ENCODE peak calls at places on chromosomes 4 and X, in nine cellular contexts. N is CD8-positive, alpha-beta memory T cell; S is fibroblast of lung; T is neural progenitor cell; Y is spleen; C is psoas muscle; P is vagina; I is mammary epithelial cell; F is K562. J is an unnamed sample.

GRCh38 chr4:8394125-8394524 is 46.4 kb downstream of the ACOX3 start:
- DNase-seq in P (no peak), C (peak; percentile 92), N (no peak), T (peak; percentile 54), I (no peak), Y (no peak), F (no peak), S (peak; percentile 75), J (no peak)

GRCh38 chr4:683982-684571 is 4.9 kb downstream of the SLC49A3 start:
- DNase-seq in C (peak; percentile 84), I (no peak), P (no peak), T (peak; percentile 90), N (no peak), S (peak; percentile 59), F (peak; percentile 83), Y (peak; percentile 86), J (no peak)

GRCh38 chrX:17285983-17286382 is 89.0 kb upstream of the NHS start:
- DNase-seq in P (no peak), T (no peak), Y (no peak), F (no peak), N (no peak), C (no peak), I (no peak), S (no peak), J (no peak)

GRCh38 chr4:128255906-128256305 is 31.7 kb downstream of the PGRMC2 start:
- DNase-seq in Y (no peak), F (no peak), I (no peak), S (no peak), P (no peak), C (no peak), T (no peak), N (no peak), J (no peak)

GRCh38 chrX:7202206-7202605 is 54.3 kb upstream of the PUDP start:
- DNase-seq in P (no peak), I (peak; percentile 10), C (no peak), N (no peak), T (no peak), Y (no peak), F (no peak), S (no peak), J (no peak)

GRCh38 chrX:99914676-99915075 is 495.4 kb downstream of the PCDH19 start:
- DNase-seq in S (no peak), I (no peak), Y (no peak), N (no peak), T (no peak), P (no peak), F (no peak), C (no peak), J (no peak)

GRCh38 chr4:148774134-148774533 is 331.9 kb upstream of the NR3C2 start:
- DNase-seq in Y (no peak), C (no peak), P (no peak), S (no peak), T (no peak), I (no peak), F (no peak), N (no peak), J (no peak)

GRCh38 chr4:16377887-16378286 is 151.6 kb upstream of the TAPT1 start:
- DNase-seq in Y (no peak), P (no peak), F (no peak), N (no peak), T (peak; percentile 30), S (no peak), C (no peak), I (no peak), J (no peak)

GRCh38 chr4:36348403-36348938 is 67.1 kb downstream of the DTHD1 start:
- DNase-seq in F (no peak), Y (no peak), C (no peak), I (no peak), N (no peak), S (no peak), T (no peak), P (no peak), J (no peak)

DNA sequence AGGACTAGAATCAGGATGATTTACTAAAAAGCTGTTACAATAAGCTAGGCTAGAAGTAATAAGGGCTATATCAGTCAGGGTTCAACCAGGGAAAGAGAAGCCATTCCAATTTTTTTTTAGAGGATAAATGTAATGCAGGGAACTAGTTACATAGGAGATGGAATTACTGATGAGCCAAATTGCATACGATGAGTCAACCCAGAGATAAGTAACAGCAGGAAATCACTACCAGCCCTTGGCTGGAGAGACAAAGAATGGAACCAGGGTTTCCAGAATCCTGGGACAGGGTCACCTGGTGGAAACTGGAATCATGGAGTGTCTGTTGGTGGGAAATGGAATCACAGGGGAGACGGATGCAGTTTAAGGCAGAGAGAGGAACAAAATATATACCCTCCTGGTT is 13.1 kb upstream of the MAGEA4 start:
- DNase-seq in P (no peak), S (peak; percentile 59), Y (no peak), N (no peak), C (no peak), I (no peak), T (no peak), F (no peak), J (no peak)
- H3K27ac ChIP-seq in P (no peak overlapping the region), S (no peak overlapping the region), Y (no peak overlapping the region), N (no peak overlapping the region), C (no peak overlapping the region), I (no peak overlapping the region), T (no peak overlapping the region), F (no peak overlapping the region), J (no peak overlapping the region)

DNA sequence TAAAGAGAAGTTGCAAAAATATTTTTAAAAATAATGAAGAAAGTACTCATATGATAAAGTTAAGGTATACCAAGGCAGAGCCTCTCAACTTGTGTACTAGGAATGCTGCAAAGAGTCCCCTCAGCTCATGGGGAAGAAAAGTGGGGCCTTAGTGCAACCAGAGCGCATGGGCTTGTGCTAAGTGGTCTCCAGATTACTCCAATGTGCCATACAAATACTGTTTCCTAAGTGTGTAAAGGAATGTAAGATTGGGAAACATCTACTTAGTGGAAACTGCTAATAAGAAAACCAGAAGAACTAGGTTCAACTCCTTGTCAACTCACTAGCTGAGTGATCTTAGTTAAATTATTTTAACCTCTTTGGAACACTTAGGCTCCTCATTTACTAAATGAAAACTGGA is 39.1 kb downstream of the NAF1 start:
- DNase-seq in C (no peak), F (no peak), I (no peak), Y (no peak), N (no peak), P (no peak), T (no peak), S (no peak), J (no peak)
- H3K36me3 ChIP-seq in C (peaks cover 74% of the 10 kb centered on the region), F (peaks cover 80% of the 10 kb centered on the region), I (peaks cover 11% of the 10 kb centered on the region), Y (peaks cover 88% of the 10 kb centered on the region), N (no peaks in the 10 kb centered on the region), P (no peaks in the 10 kb centered on the region), T (no peaks in the 10 kb centered on the region), S (no peaks in the 10 kb centered on the region), J (no peaks in the 10 kb centered on the region)

DNA sequence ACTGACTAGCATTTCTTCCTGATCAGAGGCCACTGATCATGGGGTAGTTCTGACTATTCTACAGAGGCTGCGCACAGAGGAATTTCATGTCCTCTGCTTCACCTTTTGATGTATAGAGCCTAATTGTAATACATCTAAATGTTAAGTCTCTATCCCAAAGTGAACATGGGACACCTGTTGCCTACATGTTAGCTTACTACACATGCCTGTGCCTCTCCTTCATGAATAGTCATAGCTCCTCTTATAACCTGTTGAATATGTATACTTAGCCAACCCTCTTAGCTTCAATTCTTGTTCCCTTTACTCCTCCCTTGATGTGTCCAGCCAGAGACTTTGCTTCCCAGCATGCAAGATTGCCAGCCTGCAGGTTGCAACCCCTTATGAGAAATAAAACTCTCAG is 9.6 kb upstream of the THOC2 start:
- DNase-seq in F (no peak), N (no peak), T (no peak), Y (no peak), P (no peak), S (no peak), I (no peak), C (no peak), J (no peak)
- H3K4me3 ChIP-seq in F (no peak overlapping the region), N (no peak overlapping the region), T (no peak overlapping the region), Y (no peak overlapping the region), P (no peak overlapping the region), S (no peak overlapping the region), I (no peak overlapping the region), C (no peak overlapping the region), J (no peak overlapping the region)

DNA sequence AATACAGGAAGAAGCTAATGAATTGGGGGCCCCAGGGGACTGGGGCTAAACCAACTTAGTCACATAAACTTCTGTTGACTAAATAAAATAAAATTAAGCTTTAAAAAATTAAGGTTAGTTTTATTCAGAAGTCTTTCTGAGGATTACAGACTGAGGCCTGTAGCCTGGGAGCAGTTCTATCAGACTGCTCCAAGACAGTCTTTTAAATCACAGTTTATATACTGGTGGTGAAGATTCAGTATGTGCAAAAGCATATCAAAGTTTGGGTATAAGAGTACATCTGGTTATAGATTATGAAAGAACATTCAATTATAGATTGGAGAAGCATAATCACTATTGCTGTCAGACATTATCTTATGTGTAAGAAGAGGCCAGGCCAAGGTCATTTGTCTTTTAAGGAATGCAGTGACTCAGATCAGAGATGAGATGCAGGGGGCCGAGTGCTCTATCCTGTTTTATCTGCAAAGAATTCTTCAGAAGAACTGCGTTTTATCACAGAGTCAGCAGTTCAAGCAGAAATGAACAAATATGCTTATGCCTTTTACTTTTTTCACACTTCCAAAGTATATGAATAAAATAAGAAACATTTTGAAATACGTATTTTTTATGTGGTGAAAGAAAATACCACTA is 109.4 kb downstream of the PDHA2 start:
- DNase-seq in S (peak; percentile 34), N (no peak), P (no peak), Y (no peak), I (no peak), C (no peak), F (no peak), T (no peak), J (no peak)
- H3K27ac ChIP-seq in S (no peak overlapping the region), N (no peak overlapping the region), P (no peak overlapping the region), Y (no peak overlapping the region), I (no peak overlapping the region), C (no peak overlapping the region), F (no peak overlapping the region), T (no peak overlapping the region), J (no peak overlapping the region)

GRCh38 chr4:6877070-6877469 is 32.6 kb upstream of the TBC1D14 start:
- DNase-seq in F (no peak), T (no peak), C (no peak), I (no peak), Y (no peak), P (peak; percentile 77), S (no peak), N (no peak), J (no peak)

GRCh38 chr4:6880691-6881090 is 28.9 kb upstream of the TBC1D14 start:
- DNase-seq in Y (no peak), I (no peak), N (no peak), C (no peak), T (no peak), P (peak; percentile 2), S (no peak), F (no peak), J (no peak)

GRCh38 chr4:6875431-6875831 is 34.2 kb upstream of the TBC1D14 start:
- DNase-seq in F (no peak), N (no peak), S (no peak), C (peak; percentile 89), P (no peak), Y (peak; percentile 88), T (no peak), I (no peak), J (no peak)

GRCh38 chr4:6876440-6876839 is 33.2 kb upstream of the TBC1D14 start:
- DNase-seq in T (no peak), I (no peak), P (no peak), Y (no peak), N (no peak), S (peak; percentile 57), C (no peak), F (no peak), J (no peak)

GRCh38 chr4:6878451-6879059 is 31.1 kb upstream of the TBC1D14 start:
- DNase-seq in I (peak; percentile 88), N (no peak), P (peak; percentile 69), S (peak; percentile 61), F (no peak), Y (no peak), T (no peak), C (no peak), J (no peak)
- H3K36me3 ChIP-seq in I (peaks cover 8% of the 10 kb centered on the region), N (peaks cover 54% of the 10 kb centered on the region), P (no peaks in the 10 kb centered on the region), S (peaks cover 19% of the 10 kb centered on the region), F (peaks cover 94% of the 10 kb centered on the region), Y (peaks cover 96% of the 10 kb centered on the region), T (no peaks in the 10 kb centered on the region), C (peaks cover 90% of the 10 kb centered on the region), J (peaks cover 10% of the 10 kb centered on the region)